ENCODE peak calls at places on chromosomes 12 and 14, in nine cellular contexts. One of them, this sample, is unnamed.

GRCh38 chr14:103825103-103825502 is 22.3 kb downstream of the PPP1R13B start:
- DNase-seq in NT2/D1: no peak
- DNase-seq in tibial artery: no peak
- DNase-seq in uterus: no peak
- DNase-seq in mammary epithelial cell: no peak
- DNase-seq in cardiac muscle cell: no peak
- DNase-seq in pancreas: no peak
- DNase-seq in HCT116: no peak
- DNase-seq in neuronal stem cell: no peak
- DNase-seq in this sample: no peak

GRCh38 chr14:77369280-77369679 is 7.6 kb downstream of the TMED8 start:
- DNase-seq in NT2/D1: no peak
- DNase-seq in tibial artery: no peak
- DNase-seq in uterus: no peak
- DNase-seq in mammary epithelial cell: no peak
- DNase-seq in cardiac muscle cell: peak
- DNase-seq in pancreas: no peak
- DNase-seq in HCT116: no peak
- DNase-seq in neuronal stem cell: no peak
- DNase-seq in this sample: no peak

GRCh38 chr14:50038398-50039119 is 77.8 kb downstream of the VCPKMT start:
- DNase-seq in NT2/D1: no peak
- DNase-seq in tibial artery: no peak
- DNase-seq in uterus: no peak
- DNase-seq in mammary epithelial cell: peak
- DNase-seq in cardiac muscle cell: peak
- DNase-seq in pancreas: no peak
- DNase-seq in HCT116: no peak
- DNase-seq in neuronal stem cell: no peak
- DNase-seq in this sample: no peak

GRCh38 chr12:87667378-87667777 is 361.8 kb downstream of the C12orf50 start:
- DNase-seq in NT2/D1: no peak
- DNase-seq in tibial artery: no peak
- DNase-seq in uterus: no peak
- DNase-seq in mammary epithelial cell: peak
- DNase-seq in cardiac muscle cell: no peak
- DNase-seq in pancreas: no peak
- DNase-seq in HCT116: no peak
- DNase-seq in neuronal stem cell: no peak
- DNase-seq in this sample: no peak

GRCh38 chr12:24565300-24565699 is 383.6 kb downstream of the BCAT1 start:
- DNase-seq in NT2/D1: peak
- DNase-seq in tibial artery: no peak
- DNase-seq in uterus: no peak
- DNase-seq in mammary epithelial cell: no peak
- DNase-seq in cardiac muscle cell: no peak
- DNase-seq in pancreas: no peak
- DNase-seq in HCT116: no peak
- DNase-seq in neuronal stem cell: no peak
- DNase-seq in this sample: no peak

GRCh38 chr14:103846569-103847438 is 571 bp downstream of the PPP1R13B start:
- DNase-seq in NT2/D1: no peak
- DNase-seq in tibial artery: peak
- DNase-seq in uterus: no peak
- DNase-seq in mammary epithelial cell: peak
- DNase-seq in cardiac muscle cell: peak
- DNase-seq in pancreas: peak
- DNase-seq in HCT116: no peak
- DNase-seq in neuronal stem cell: no peak
- DNase-seq in this sample: peak

GRCh38 chr12:28966049-28966778 is 182.9 kb upstream of the FAR2 start:
- DNase-seq in NT2/D1: no peak
- DNase-seq in tibial artery: no peak
- DNase-seq in uterus: peak
- DNase-seq in mammary epithelial cell: no peak
- DNase-seq in cardiac muscle cell: no peak
- DNase-seq in pancreas: no peak
- DNase-seq in HCT116: no peak
- DNase-seq in neuronal stem cell: no peak
- DNase-seq in this sample: no peak

GRCh38 chr12:28130625-28131598 is 59.3 kb upstream of the CCDC91 start:
- DNase-seq in NT2/D1: no peak
- DNase-seq in tibial artery: no peak
- DNase-seq in uterus: peak
- DNase-seq in mammary epithelial cell: peak
- DNase-seq in cardiac muscle cell: no peak
- DNase-seq in pancreas: no peak
- DNase-seq in HCT116: no peak
- DNase-seq in neuronal stem cell: no peak
- DNase-seq in this sample: no peak

GRCh38 chr14:99260652-99261551 is 11.1 kb downstream of the BCL11B start:
- DNase-seq in NT2/D1: no peak
- DNase-seq in tibial artery: peak
- DNase-seq in uterus: no peak
- DNase-seq in mammary epithelial cell: no peak
- DNase-seq in cardiac muscle cell: no peak
- DNase-seq in pancreas: no peak
- DNase-seq in HCT116: no peak
- DNase-seq in neuronal stem cell: no peak
- DNase-seq in this sample: peak

GRCh38 chr12:93230311-93230689 is 147.4 kb upstream of the NUDT4 start:
- DNase-seq in NT2/D1: no peak
- DNase-seq in tibial artery: no peak
- DNase-seq in uterus: no peak
- DNase-seq in mammary epithelial cell: no peak
- DNase-seq in cardiac muscle cell: no peak
- DNase-seq in pancreas: no peak
- DNase-seq in HCT116: no peak
- DNase-seq in neuronal stem cell: no peak
- DNase-seq in this sample: no peak

GRCh38 chr12:130128764-130129735 is 33.2 kb upstream of the FZD10 start:
- DNase-seq in NT2/D1: no peak
- DNase-seq in tibial artery: no peak
- DNase-seq in uterus: no peak
- DNase-seq in mammary epithelial cell: no peak
- DNase-seq in cardiac muscle cell: no peak
- DNase-seq in pancreas: no peak
- DNase-seq in HCT116: no peak
- DNase-seq in neuronal stem cell: no peak
- DNase-seq in this sample: no peak

GRCh38 chr14:97777622-97778021 is 980.4 kb downstream of the VRK1 start:
- DNase-seq in NT2/D1: no peak
- DNase-seq in tibial artery: no peak
- DNase-seq in uterus: no peak
- DNase-seq in mammary epithelial cell: no peak
- DNase-seq in cardiac muscle cell: no peak
- DNase-seq in pancreas: no peak
- DNase-seq in HCT116: no peak
- DNase-seq in neuronal stem cell: no peak
- DNase-seq in this sample: no peak

GRCh38 chr12:20272801-20273200 is 95.5 kb upstream of the PDE3A start:
- DNase-seq in NT2/D1: no peak
- DNase-seq in tibial artery: no peak
- DNase-seq in uterus: no peak
- DNase-seq in mammary epithelial cell: no peak
- DNase-seq in cardiac muscle cell: no peak
- DNase-seq in pancreas: no peak
- DNase-seq in HCT116: no peak
- DNase-seq in neuronal stem cell: no peak
- DNase-seq in this sample: no peak

DNA sequence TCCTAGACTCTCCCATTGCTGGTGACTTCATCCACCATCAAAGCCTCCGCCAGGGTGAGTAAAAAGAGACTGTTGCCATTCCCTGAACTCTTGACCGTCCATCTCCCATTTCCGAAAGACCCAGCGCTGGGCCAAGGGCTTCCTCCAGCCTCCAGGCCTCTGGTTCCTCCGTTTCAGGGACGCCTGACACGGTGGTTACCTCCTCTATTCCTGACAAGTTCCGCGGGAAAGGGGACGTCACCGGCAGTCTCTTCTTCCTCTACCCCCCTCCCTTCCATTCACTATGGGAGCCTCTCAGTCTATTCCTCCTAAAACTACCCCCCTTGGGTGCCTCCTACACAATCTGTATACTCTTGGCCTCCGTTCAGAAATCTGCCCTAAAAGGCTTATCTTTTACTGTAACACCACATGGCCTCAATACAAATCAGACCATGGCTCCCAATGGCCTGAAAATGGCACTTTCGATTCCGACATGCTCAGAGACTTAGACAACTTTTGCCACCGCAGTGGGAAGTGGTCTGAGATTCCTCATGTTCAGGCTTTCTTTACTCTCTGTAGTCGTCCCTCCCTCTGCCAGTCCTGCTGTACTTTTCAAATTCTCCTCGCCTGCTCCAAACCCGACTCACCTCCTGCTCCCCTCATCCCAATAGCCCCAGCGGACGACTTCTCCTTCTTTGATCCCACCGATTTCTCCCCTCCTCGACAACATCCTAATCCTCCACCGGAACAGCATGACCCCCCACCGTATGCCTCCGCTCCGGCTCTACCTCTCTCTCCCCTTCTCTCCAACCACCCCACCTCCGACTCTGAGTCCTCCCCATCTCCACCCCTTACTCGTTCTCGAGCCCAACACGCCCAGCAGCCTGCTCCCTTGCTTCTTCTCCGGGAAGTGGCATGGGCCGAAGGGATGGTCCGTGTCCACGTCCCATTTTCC is 70.4 kb downstream of the MOK start:
- DNase-seq in NT2/D1: no peak
- DNase-seq in tibial artery: no peak
- DNase-seq in uterus: peak
- DNase-seq in mammary epithelial cell: no peak
- DNase-seq in cardiac muscle cell: no peak
- DNase-seq in pancreas: no peak
- DNase-seq in HCT116: no peak
- DNase-seq in neuronal stem cell: no peak
- DNase-seq in this sample: no peak
- H3K4me3 ChIP-seq in NT2/D1: no peak
- H3K4me3 ChIP-seq in tibial artery: peak
- H3K4me3 ChIP-seq in uterus: no peak
- H3K4me3 ChIP-seq in mammary epithelial cell: no peak
- H3K4me3 ChIP-seq in cardiac muscle cell: no peak
- H3K4me3 ChIP-seq in pancreas: no peak
- H3K4me3 ChIP-seq in HCT116: no peak
- H3K4me3 ChIP-seq in neuronal stem cell: no peak
- H3K4me3 ChIP-seq in this sample: no peak

GRCh38 chr14:92565718-92566115 is 52.1 kb downstream of the RIN3 start:
- DNase-seq in NT2/D1: no peak
- DNase-seq in tibial artery: no peak
- DNase-seq in uterus: no peak
- DNase-seq in mammary epithelial cell: no peak
- DNase-seq in cardiac muscle cell: no peak
- DNase-seq in pancreas: no peak
- DNase-seq in HCT116: no peak
- DNase-seq in neuronal stem cell: no peak
- DNase-seq in this sample: no peak

GRCh38 chr14:92565040-92565717 is 51.6 kb downstream of the RIN3 start:
- DNase-seq in NT2/D1: no peak
- DNase-seq in tibial artery: no peak
- DNase-seq in uterus: no peak
- DNase-seq in mammary epithelial cell: no peak
- DNase-seq in cardiac muscle cell: no peak
- DNase-seq in pancreas: no peak
- DNase-seq in HCT116: no peak
- DNase-seq in neuronal stem cell: no peak
- DNase-seq in this sample: no peak

GRCh38 chr14:92564361-92565039 is 50.9 kb downstream of the RIN3 start:
- DNase-seq in NT2/D1: no peak
- DNase-seq in tibial artery: no peak
- DNase-seq in uterus: no peak
- DNase-seq in mammary epithelial cell: no peak
- DNase-seq in cardiac muscle cell: no peak
- DNase-seq in pancreas: no peak
- DNase-seq in HCT116: no peak
- DNase-seq in neuronal stem cell: no peak
- DNase-seq in this sample: no peak

GRCh38 chr14:92568621-92569479 is 55.3 kb downstream of the RIN3 start:
- DNase-seq in NT2/D1: no peak
- DNase-seq in tibial artery: no peak
- DNase-seq in uterus: no peak
- DNase-seq in mammary epithelial cell: no peak
- DNase-seq in cardiac muscle cell: peak
- DNase-seq in pancreas: no peak
- DNase-seq in HCT116: no peak
- DNase-seq in neuronal stem cell: no peak
- DNase-seq in this sample: peak

DNA sequence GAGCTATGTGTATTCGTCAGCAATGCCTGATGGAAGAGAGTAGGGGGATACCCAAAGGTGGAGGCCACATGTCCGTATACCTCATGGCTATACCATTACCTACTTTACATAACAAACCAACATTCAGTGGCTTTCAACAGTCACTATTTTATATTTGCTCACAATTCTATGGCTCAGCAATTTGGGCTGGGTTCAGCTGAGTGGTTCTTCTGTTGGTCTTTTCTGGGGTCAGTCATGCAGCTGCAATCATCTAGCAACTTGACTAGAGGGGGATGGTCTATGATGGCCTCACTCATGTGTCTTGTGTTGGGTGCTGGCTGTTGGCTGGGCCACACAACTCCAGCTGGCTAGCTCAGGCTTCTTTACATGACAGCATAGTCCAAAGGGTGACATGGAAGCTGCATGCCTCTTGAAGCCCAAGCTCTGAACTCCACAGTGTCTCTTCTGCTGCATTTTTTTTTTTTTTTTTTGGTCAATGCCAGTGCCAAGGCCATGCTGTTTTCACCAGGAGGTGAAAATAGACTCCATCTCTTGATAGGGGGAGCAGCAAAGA is 53.7 kb downstream of the RIN3 start:
- DNase-seq in NT2/D1: no peak
- DNase-seq in tibial artery: no peak
- DNase-seq in uterus: no peak
- DNase-seq in mammary epithelial cell: no peak
- DNase-seq in cardiac muscle cell: no peak
- DNase-seq in pancreas: no peak
- DNase-seq in HCT116: no peak
- DNase-seq in neuronal stem cell: no peak
- DNase-seq in this sample: no peak
- H3K4me3 ChIP-seq in NT2/D1: no peak
- H3K4me3 ChIP-seq in tibial artery: no peak
- H3K4me3 ChIP-seq in uterus: no peak
- H3K4me3 ChIP-seq in mammary epithelial cell: no peak
- H3K4me3 ChIP-seq in cardiac muscle cell: no peak
- H3K4me3 ChIP-seq in pancreas: no peak
- H3K4me3 ChIP-seq in HCT116: no peak
- H3K4me3 ChIP-seq in neuronal stem cell: peak
- H3K4me3 ChIP-seq in this sample: no peak

GRCh38 chr12:120872487-120872886 is 31.7 kb downstream of the SPPL3 start:
- DNase-seq in NT2/D1: no peak
- DNase-seq in tibial artery: no peak
- DNase-seq in uterus: no peak
- DNase-seq in mammary epithelial cell: no peak
- DNase-seq in cardiac muscle cell: no peak
- DNase-seq in pancreas: no peak
- DNase-seq in HCT116: no peak
- DNase-seq in neuronal stem cell: no peak
- DNase-seq in this sample: no peak
- H3K4me3 ChIP-seq in NT2/D1: no peak
- H3K4me3 ChIP-seq in tibial artery: no peak
- H3K4me3 ChIP-seq in uterus: no peak
- H3K4me3 ChIP-seq in mammary epithelial cell: no peak
- H3K4me3 ChIP-seq in cardiac muscle cell: no peak
- H3K4me3 ChIP-seq in pancreas: no peak
- H3K4me3 ChIP-seq in HCT116: no peak
- H3K4me3 ChIP-seq in neuronal stem cell: no peak
- H3K4me3 ChIP-seq in this sample: no peak

GRCh38 chr14:52020315-52020714 is 31.0 kb downstream of the RTRAF start:
- DNase-seq in NT2/D1: no peak
- DNase-seq in tibial artery: no peak
- DNase-seq in uterus: no peak
- DNase-seq in mammary epithelial cell: no peak
- DNase-seq in cardiac muscle cell: no peak
- DNase-seq in pancreas: no peak
- DNase-seq in HCT116: no peak
- DNase-seq in neuronal stem cell: no peak
- DNase-seq in this sample: no peak
- H3K4me3 ChIP-seq in NT2/D1: no peak
- H3K4me3 ChIP-seq in tibial artery: no peak
- H3K4me3 ChIP-seq in uterus: no peak
- H3K4me3 ChIP-seq in mammary epithelial cell: no peak
- H3K4me3 ChIP-seq in cardiac muscle cell: no peak
- H3K4me3 ChIP-seq in pancreas: no peak
- H3K4me3 ChIP-seq in HCT116: no peak
- H3K4me3 ChIP-seq in neuronal stem cell: no peak
- H3K4me3 ChIP-seq in this sample: no peak

This sample was measured in CD8-positive, alpha-beta memory T cell.